ENCODE peak calls at places on chromosomes 12 and 14, in seven cellular contexts. V is suprapubic skin, N is astrocyte, J is mammary epithelial cell, F is ovary, U is heart right ventricle, X is adrenal gland. Q is an unnamed sample.

GRCh38 chr14:32298346-32298745 is 30.8 kb upstream of the AKAP6 start:
- DNase-seq in V (no peak), N (no peak), J (no peak), F (no peak), U (no peak), X (no peak), Q (no peak)

GRCh38 chr12:73599268-73599667 is 938.4 kb upstream of the ATXN7L3B start:
- DNase-seq in V (no peak), N (no peak), J (no peak), F (no peak), U (no peak), X (no peak), Q (no peak)

GRCh38 chr14:93962701-93963601 is 13.4 kb downstream of the ASB2 start:
- DNase-seq in V (no peak), N (peak; percentile 16), J (no peak), F (no peak), U (no peak), X (no peak), Q (no peak)

GRCh38 chr12:95014554-95014953 is 11.1 kb upstream of the NDUFA12 start:
- DNase-seq in V (no peak), N (no peak), J (no peak), F (no peak), U (no peak), X (no peak), Q (no peak)

GRCh38 chr14:23182372-23183014 is 967 bp downstream of the SLC7A8 start:
- DNase-seq in V (no peak), N (no peak), J (peak; percentile 46), F (peak; percentile 77), U (no peak), X (peak; percentile 50), Q (peak; percentile 77)

GRCh38 chr14:92754956-92755355 is 6.5 kb upstream of the LGMN start:
- DNase-seq in V (no peak), N (no peak), J (no peak), F (no peak), U (no peak), X (no peak), Q (no peak)

GRCh38 chr14:28157887-28158791 is 608.4 kb upstream of the FOXG1 start:
- DNase-seq in V (no peak), N (no peak), J (no peak), F (no peak), U (no peak), X (no peak), Q (no peak)

GRCh38 chr12:12804432-12804886 is 8.7 kb upstream of the DDX47 start:
- DNase-seq in V (no peak), N (peak; percentile 96), J (peak; percentile 97), F (no peak), U (no peak), X (no peak), Q (no peak)

GRCh38 chr12:96352161-96352835 is 47.9 kb downstream of the CDK17 start:
- DNase-seq in V (no peak), N (no peak), J (no peak), F (no peak), U (no peak), X (no peak), Q (no peak)

GRCh38 chr12:56521209-56521589 is 421 bp upstream of the RBMS2 start:
- DNase-seq in V (no peak), N (no peak), J (no peak), F (peak; percentile 41), U (peak; percentile 15), X (peak; percentile 16), Q (no peak)

GRCh38 chr14:100584056-100585031 is 2.9 kb downstream of the BEGAIN start:
- DNase-seq in V (peak; percentile 55), N (no peak), J (no peak), F (peak; percentile 8), U (no peak), X (peak; percentile 2), Q (no peak)

GRCh38 chr12:74620932-74621331 is 83.3 kb downstream of the ATXN7L3B start:
- DNase-seq in V (no peak), N (no peak), J (peak; percentile 64), F (no peak), U (no peak), X (no peak), Q (no peak)

GRCh38 chr12:56840922-56841321 is 77.8 kb downstream of the HSD17B6 start:
- DNase-seq in V (no peak), N (peak; percentile 25), J (peak; percentile 31), F (peak; percentile 34), U (no peak), X (no peak), Q (no peak)

GRCh38 chr12:6110006-6110405 is 14.5 kb downstream of the VWF start:
- DNase-seq in V (no peak), N (peak; percentile 36), J (no peak), F (no peak), U (no peak), X (no peak), Q (no peak)

GRCh38 chr12:19707948-19708409 is 268.7 kb downstream of the AEBP2 start:
- DNase-seq in V (no peak), N (peak; percentile 52), J (peak; percentile 67), F (no peak), U (no peak), X (no peak), Q (no peak)

GRCh38 chr12:22978962-22979361 is 354.0 kb downstream of the ETNK1 start:
- DNase-seq in V (no peak), N (peak; percentile 97), J (peak; percentile 93), F (no peak), U (no peak), X (no peak), Q (no peak)

GRCh38 chr12:75690556-75690955 is 179.1 kb upstream of the KRR1 start:
- DNase-seq in V (no peak), N (peak; percentile 99), J (peak; percentile 99), F (no peak), U (no peak), X (no peak), Q (no peak)

GRCh38 chr12:4781212-4781611 is 61.0 kb downstream of the GALNT8 start:
- DNase-seq in V (no peak), N (no peak), J (peak; percentile 20), F (no peak), U (no peak), X (no peak), Q (no peak)

GRCh38 chr14:92890830-92891598 is 31.9 kb upstream of the CHGA start:
- DNase-seq in V (no peak), N (no peak), J (peak; percentile 29), F (no peak), U (no peak), X (no peak), Q (no peak)

GRCh38 chr12:120089796-120090195 is 26.8 kb downstream of the RAB35 start:
- DNase-seq in V (no peak), N (no peak), J (no peak), F (no peak), U (no peak), X (no peak), Q (no peak)

GRCh38 chr12:120089105-120089504 is 27.4 kb downstream of the RAB35 start:
- DNase-seq in V (no peak), N (no peak), J (no peak), F (no peak), U (no peak), X (no peak), Q (no peak)

GRCh38 chr12:120090211-120090610 is 26.3 kb downstream of the RAB35 start:
- DNase-seq in V (no peak), N (no peak), J (no peak), F (no peak), U (no peak), X (no peak), Q (no peak)

GRCh38 chr12:120091371-120092090 is 25.0 kb downstream of the RAB35 start:
- DNase-seq in V (no peak), N (no peak), J (no peak), F (no peak), U (no peak), X (no peak), Q (no peak)

DNA sequence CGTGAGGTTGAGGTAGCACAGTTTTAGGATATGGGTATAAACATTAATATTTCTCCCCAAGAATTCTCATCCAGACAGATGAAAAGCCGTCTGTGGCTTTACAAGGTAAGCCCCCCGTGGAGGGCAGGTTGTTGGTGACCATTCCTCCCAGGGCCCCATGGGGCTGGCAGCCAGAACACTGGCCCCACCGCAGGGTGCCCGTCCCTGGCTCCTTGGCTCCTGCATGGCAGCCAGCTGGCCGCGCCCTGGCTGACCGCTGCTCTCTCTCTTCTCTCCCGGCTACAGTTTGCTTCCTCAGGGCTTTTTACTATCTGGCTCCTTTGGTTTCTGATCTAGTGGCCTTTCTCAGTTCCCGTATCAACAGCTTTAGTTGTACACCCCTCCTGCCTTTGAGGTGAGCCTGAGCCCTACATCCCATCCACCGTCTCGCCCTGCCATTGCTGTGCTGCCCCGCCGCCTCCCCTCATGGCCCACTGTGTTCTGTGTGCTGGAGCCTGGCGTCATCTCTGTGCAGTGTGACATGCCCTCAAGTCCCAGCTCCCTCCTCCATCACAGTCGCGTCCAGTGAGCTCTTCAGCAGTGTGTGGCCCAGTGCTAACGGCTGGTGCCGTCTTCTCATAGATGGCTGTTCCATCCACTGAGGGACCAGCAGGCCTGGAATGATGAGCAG is 25.8 kb downstream of the RAB35 start:
- DNase-seq in V (no peak), N (no peak), J (no peak), F (no peak), U (no peak), X (no peak), Q (no peak)
- H3K27ac ChIP-seq in V (no peak overlapping the region), N (no peak overlapping the region), J (no peak overlapping the region), F (no peak overlapping the region), U (no peak overlapping the region), X (no peak overlapping the region), Q (no peak overlapping the region)

GRCh38 chr14:75441731-75442130 is 13.9 kb downstream of the JDP2 start:
- DNase-seq in V (no peak), N (no peak), J (no peak), F (no peak), U (no peak), X (no peak), Q (no peak)

GRCh38 chr14:75442642-75443041 is 14.8 kb downstream of the JDP2 start:
- DNase-seq in V (peak; percentile 44), N (peak; percentile 38), J (peak; percentile 60), F (no peak), U (no peak), X (no peak), Q (no peak)

GRCh38 chr14:75442166-75442565 is 14.3 kb downstream of the JDP2 start:
- DNase-seq in V (peak; percentile 8), N (no peak), J (no peak), F (no peak), U (no peak), X (no peak), Q (no peak)

GRCh38 chr14:75439989-75440388 is 12.2 kb downstream of the JDP2 start:
- DNase-seq in V (no peak), N (no peak), J (no peak), F (no peak), U (no peak), X (no peak), Q (no peak)

GRCh38 chr14:75440733-75441474 is 13.1 kb downstream of the JDP2 start:
- DNase-seq in V (no peak), N (peak; percentile 41), J (no peak), F (peak; percentile 74), U (peak; percentile 49), X (peak; percentile 50), Q (peak; percentile 86)
- H3K4me3 ChIP-seq in V (no peak overlapping the region), N (no peak overlapping the region), J (no peak overlapping the region), F (no peak overlapping the region), U (no peak overlapping the region), X (no peak overlapping the region), Q (no peak overlapping the region)

GRCh38 chr12:93093243-93093642 is 164.1 kb upstream of the EEA1 start:
- DNase-seq in V (no peak), N (no peak), J (no peak), F (no peak), U (no peak), X (no peak), Q (no peak)
- H3K4me1 ChIP-seq in V (peaks cover 6% of the 10 kb centered on the region), N (peaks cover 28% of the 10 kb centered on the region), J (peaks cover 31% of the 10 kb centered on the region), F (no peaks in the 10 kb centered on the region), U (no peaks in the 10 kb centered on the region), X (no peaks in the 10 kb centered on the region), Q (no peaks in the 10 kb centered on the region)

GRCh38 chr12:52231305-52232232 is 1.5 kb upstream of the KRT7 start:
- DNase-seq in V (peak; percentile 68), N (no peak), J (peak; percentile 64), F (no peak), U (no peak), X (no peak), Q (no peak)
- H3K27ac ChIP-seq in V (peak overlapping the region; percentile 63), N (peak overlapping the region; percentile 96), J (peak overlapping the region; percentile 79), F (no peak overlapping the region), U (peak overlapping the region; percentile 48), X (no peak overlapping the region), Q (peak overlapping the region; percentile 74)

Q was measured in ascending aorta.